ENCODE peak calls at places on chromosomes 2 and 18, in seven cellular contexts. R is aorta, K is spleen, A is right cardiac atrium, B is GM23248, X is heart left ventricle, G is psoas muscle. E is an unnamed sample.
A peak's percentile ranks its signal among the peaks of the same experiment; 100 is the strongest.

GRCh38 chr2:32772623-32773221 is 144.9 kb downstream of the TTC27 start:
- DNase-seq in B (peak; percentile 72), R (no peak), X (no peak), G (no peak), A (no peak), K (no peak), E (no peak)

GRCh38 chr2:72001937-72002690 is 145.5 kb downstream of the CYP26B1 start:
- DNase-seq in X (peak; percentile 20), B (no peak), A (no peak), G (no peak), K (no peak), R (no peak), E (no peak)

GRCh38 chr2:88813612-88814011 is 122.1 kb downstream of the RPIA start:
- DNase-seq in A (no peak), B (no peak), R (no peak), G (no peak), K (no peak), X (no peak), E (no peak)

GRCh38 chr2:62504657-62505056 is 1.3 kb downstream of the TMEM17 start:
- DNase-seq in B (no peak), A (no peak), K (no peak), X (no peak), G (no peak), R (no peak), E (no peak)

GRCh38 chr2:98928242-98928641 is 7.8 kb downstream of the CRACDL start:
- DNase-seq in A (no peak), R (no peak), X (no peak), B (no peak), G (no peak), K (no peak), E (no peak)

GRCh38 chr2:101986386-101986785 is 5.4 kb upstream of the IL1R2 start:
- DNase-seq in X (no peak), G (no peak), A (no peak), B (no peak), K (no peak), R (no peak), E (no peak)

GRCh38 chr2:105789745-105790466 is 45.2 kb downstream of the NCK2 start:
- DNase-seq in G (peak; percentile 75), A (no peak), B (peak; percentile 92), R (peak; percentile 80), K (no peak), X (no peak), E (peak; percentile 44)

GRCh38 chr18:51614967-51615571 is 417.6 kb upstream of the MEX3C start:
- DNase-seq in A (no peak), B (no peak), X (no peak), G (no peak), K (no peak), R (no peak), E (no peak)

GRCh38 chr2:14944562-14945346 is 312.2 kb downstream of the LRATD1 start:
- DNase-seq in K (no peak), G (no peak), X (no peak), R (no peak), B (peak; percentile 47), A (peak; percentile 22), E (no peak)

GRCh38 chr18:11658989-11659388 is 30.1 kb upstream of the GNAL start:
- DNase-seq in K (no peak), X (no peak), R (no peak), B (peak; percentile 22), G (no peak), A (no peak), E (no peak)

GRCh38 chr18:68965817-68966216 is 167.9 kb downstream of the CCDC102B start:
- DNase-seq in A (no peak), G (no peak), B (no peak), X (no peak), R (no peak), K (no peak), E (no peak)

GRCh38 chr18:34493099-34493544 is 217.0 kb upstream of the DTNA start:
- DNase-seq in G (peak; percentile 90), X (peak; percentile 84), A (peak; percentile 90), B (peak; percentile 88), R (peak; percentile 93), K (peak; percentile 79), E (peak; percentile 56)

GRCh38 chr2:191539068-191539467 is 138.9 kb upstream of the NABP1 start:
- DNase-seq in G (no peak), B (peak; percentile 68), R (no peak), X (no peak), K (no peak), A (no peak), E (no peak)

GRCh38 chr2:138147796-138148195 is 183.5 kb downstream of the HNMT start:
- DNase-seq in G (no peak), R (no peak), B (no peak), X (no peak), K (no peak), A (no peak), E (no peak)

GRCh38 chr2:135744761-135745314 is 3.2 kb downstream of the UBXN4 start:
- DNase-seq in A (no peak), B (peak; percentile 51), X (no peak), G (no peak), R (no peak), K (peak; percentile 29), E (no peak)

GRCh38 chr2:6412533-6413085 is 453.1 kb downstream of the CMPK2 start:
- DNase-seq in B (peak; percentile 46), R (no peak), G (no peak), K (no peak), X (no peak), A (no peak), E (no peak)

GRCh38 chr2:169095631-169096105 is 26.3 kb downstream of the DHRS9 start:
- DNase-seq in G (no peak), R (no peak), K (no peak), X (no peak), A (no peak), B (peak; percentile 92), E (no peak)

GRCh38 chr2:207928079-207928478 is 97.2 kb downstream of the PLEKHM3 start:
- DNase-seq in A (no peak), B (peak; percentile 36), X (no peak), R (no peak), K (no peak), G (no peak), E (no peak)

GRCh38 chr2:62706721-62707516 is 1.4 kb downstream of the EHBP1 start:
- DNase-seq in G (no peak), B (peak; percentile 25), R (no peak), K (no peak), X (no peak), A (no peak), E (no peak)

GRCh38 chr2:38037757-38038615 is 38.0 kb downstream of the CYP1B1 start:
- DNase-seq in B (peak; percentile 74), X (no peak), K (no peak), G (peak; percentile 75), A (peak; percentile 79), R (peak; percentile 67), E (no peak)

GRCh38 chr2:22276696-22277095 is 1108.3 kb upstream of the KLHL29 start:
- DNase-seq in B (no peak), G (no peak), A (no peak), X (no peak), R (no peak), K (no peak), E (no peak)

GRCh38 chr18:63949068-63949737 is at the start of gene HMSD:
- DNase-seq in B (peak; percentile 50), A (peak; percentile 80), K (peak; percentile 88), R (peak; percentile 67), X (peak; percentile 76), G (no peak), E (peak; percentile 49)

GRCh38 chr2:4662161-4662779 is 958.9 kb downstream of the DCDC2C start:
- DNase-seq in A (no peak), B (no peak), R (no peak), X (no peak), K (no peak), G (no peak), E (no peak)

GRCh38 chr18:52242711-52243110 is 97.3 kb upstream of the DCC start:
- DNase-seq in B (peak; percentile 2), R (no peak), A (no peak), K (no peak), X (no peak), G (no peak), E (no peak)

GRCh38 chr2:212770240-212770639 is 231.6 kb upstream of the ERBB4 start:
- DNase-seq in G (no peak), B (peak; percentile 2), A (no peak), R (no peak), X (no peak), K (no peak), E (no peak)
- H3K27ac ChIP-seq in G (no peak overlapping the region), B (no peak overlapping the region), A (no peak overlapping the region), R (no peak overlapping the region), X (no peak overlapping the region), K (no peak overlapping the region), E (no peak overlapping the region)

DNA sequence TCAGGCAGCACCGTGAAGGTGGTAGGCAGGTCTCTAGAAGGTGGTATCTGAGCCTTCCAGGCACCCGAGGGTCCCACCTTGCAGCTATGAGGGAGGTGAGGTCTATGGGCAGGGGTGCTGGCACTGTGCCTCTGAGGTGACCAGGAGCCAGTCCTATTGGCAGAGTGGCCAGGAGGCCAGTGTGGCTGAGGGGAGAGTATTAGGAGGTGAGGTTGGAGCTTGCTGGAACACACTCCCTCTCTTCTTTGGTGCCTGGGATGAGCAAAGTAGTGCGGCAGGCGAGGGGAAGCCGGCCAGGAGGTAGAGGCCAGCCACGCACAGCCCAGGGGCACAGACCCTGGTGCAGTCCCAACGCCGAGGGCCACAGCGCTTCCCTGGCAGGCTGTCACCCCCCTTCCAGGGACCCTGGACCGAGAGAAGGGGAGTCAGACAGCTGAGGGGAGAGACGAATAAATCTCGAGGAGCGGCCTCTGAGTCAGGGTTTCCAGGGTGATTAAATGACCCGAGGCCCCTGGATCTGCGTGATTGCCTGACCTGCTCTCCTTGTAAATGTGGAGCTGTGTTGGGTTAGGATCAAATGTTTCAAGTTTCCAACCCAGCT is 167.1 kb downstream of the SEPTIN10 start:
- DNase-seq in A (no peak), G (no peak), K (peak; percentile 50), X (peak; percentile 42), B (no peak), R (peak; percentile 39), E (no peak)
- H3K27ac ChIP-seq in A (no peak overlapping the region), G (peak overlapping the region; percentile 54), K (no peak overlapping the region), X (no peak overlapping the region), B (peak overlapping the region; percentile 9), R (peak overlapping the region; percentile 82), E (no peak overlapping the region)

GRCh38 chr2:24919977-24920812 is at the start of gene ADCY3:
- DNase-seq in K (peak; percentile 91), R (peak; percentile 70), B (peak; percentile 78), X (peak; percentile 83), A (peak; percentile 87), G (peak; percentile 73), E (peak; percentile 27)

GRCh38 chr2:24920813-24921441 is 890 bp upstream of the ADCY3 start:
- DNase-seq in B (no peak), A (no peak), X (no peak), R (no peak), G (no peak), K (peak; percentile 15), E (no peak)

GRCh38 chr2:24918326-24919099 is 1.5 kb downstream of the ADCY3 start:
- DNase-seq in X (no peak), G (no peak), R (no peak), A (no peak), K (peak; percentile 75), B (peak; percentile 27), E (no peak)

GRCh38 chr2:24917731-24918325 is 2.2 kb downstream of the ADCY3 start:
- DNase-seq in K (peak; percentile 49), B (no peak), A (no peak), X (no peak), G (no peak), R (no peak), E (no peak)

GRCh38 chr2:24919100-24919976 is 699 bp downstream of the ADCY3 start:
- DNase-seq in R (peak; percentile 59), X (peak; percentile 63), G (peak; percentile 58), B (peak; percentile 65), K (peak; percentile 76), A (no peak), E (no peak)
- H3K27ac ChIP-seq in R (no peak overlapping the region), X (peak overlapping the region; percentile 64), G (no peak overlapping the region), B (no peak overlapping the region), K (no peak overlapping the region), A (no peak overlapping the region), E (peak overlapping the region; percentile 68)

GRCh38 chr18:12990128-12990485 is 1.1 kb upstream of the CEP192 start:
- DNase-seq in X (no peak), K (no peak), R (no peak), B (no peak), G (no peak), A (no peak), E (no peak)
- H3K27ac ChIP-seq in X (no peak overlapping the region), K (no peak overlapping the region), R (no peak overlapping the region), B (peak overlapping the region; percentile 62), G (peak overlapping the region; percentile 87), A (no peak overlapping the region), E (no peak overlapping the region)

E was measured in substantia nigra.